ENCODE peak calls at places on chromosomes 2 and 18, in ten cellular contexts. C, I, H, T, J, Z, Q, S, Y and D are unnamed samples.

GRCh38 chr2:120012363-120012762 is 514 bp upstream of the EPB41L5 start:
- DNase-seq in C (no peak), I (no peak), H (no peak), T (no peak), J (no peak), Z (no peak), Q (no peak), S (no peak), Y (no peak), D (no peak)

GRCh38 chr2:109452318-109453305 is 161.2 kb downstream of the SEPTIN10 start:
- DNase-seq in C (no peak), I (no peak), H (no peak), T (no peak), J (no peak), Z (no peak), Q (peak), S (no peak), Y (no peak), D (no peak)

GRCh38 chr2:180202591-180202990 is 195.5 kb upstream of the CWC22 start:
- DNase-seq in C (no peak), I (no peak), H (no peak), T (peak), J (peak), Z (no peak), Q (no peak), S (no peak), Y (peak), D (no peak)

GRCh38 chr2:38184964-38185603 is 109.1 kb upstream of the CYP1B1 start:
- DNase-seq in C (no peak), I (peak), H (no peak), T (peak), J (peak), Z (no peak), Q (no peak), S (no peak), Y (peak), D (no peak)

GRCh38 chr18:5066380-5066977 is 130.6 kb downstream of the AKAIN1 start:
- DNase-seq in C (peak), I (no peak), H (peak), T (no peak), J (no peak), Z (no peak), Q (peak), S (no peak), Y (no peak), D (no peak)

GRCh38 chr18:30280861-30281470 is 761.6 kb downstream of the DSC3 start:
- DNase-seq in C (peak), I (no peak), H (peak), T (peak), J (peak), Z (no peak), Q (peak), S (no peak), Y (peak), D (peak)

GRCh38 chr18:21330122-21330701 is 88.2 kb downstream of the GREB1L start:
- DNase-seq in C (peak), I (no peak), H (peak), T (peak), J (peak), Z (no peak), Q (no peak), S (no peak), Y (peak), D (peak)

GRCh38 chr2:161134547-161135518 is 25.4 kb upstream of the TANK start:
- DNase-seq in C (peak), I (no peak), H (peak), T (peak), J (peak), Z (no peak), Q (no peak), S (no peak), Y (peak), D (peak)

GRCh38 chr2:2773692-2774091 is 442.6 kb upstream of the MYT1L start:
- DNase-seq in C (no peak), I (no peak), H (no peak), T (no peak), J (no peak), Z (no peak), Q (no peak), S (no peak), Y (no peak), D (no peak)

GRCh38 chr18:36903215-36903928 is 74.4 kb downstream of the KIAA1328 start:
- DNase-seq in C (no peak), I (no peak), H (no peak), T (peak), J (peak), Z (no peak), Q (no peak), S (no peak), Y (peak), D (no peak)

GRCh38 chr2:118761791-118762190 is 85.7 kb downstream of the EN1 start:
- DNase-seq in C (no peak), I (no peak), H (no peak), T (no peak), J (no peak), Z (no peak), Q (no peak), S (no peak), Y (no peak), D (no peak)

GRCh38 chr2:120052597-120052996 is 39.7 kb downstream of the EPB41L5 start:
- DNase-seq in C (no peak), I (no peak), H (no peak), T (peak), J (peak), Z (no peak), Q (no peak), S (no peak), Y (no peak), D (no peak)

GRCh38 chr2:138019289-138019688 is 55.0 kb downstream of the HNMT start:
- DNase-seq in C (no peak), I (no peak), H (no peak), T (no peak), J (no peak), Z (no peak), Q (no peak), S (no peak), Y (no peak), D (no peak)

GRCh38 chr2:240326886-240327285 is 108.6 kb upstream of the GPC1 start:
- DNase-seq in C (no peak), I (no peak), H (no peak), T (no peak), J (no peak), Z (no peak), Q (peak), S (no peak), Y (no peak), D (no peak)

GRCh38 chr2:210955591-210955990 is 399.2 kb downstream of the CPS1 start:
- DNase-seq in C (no peak), I (no peak), H (no peak), T (peak), J (peak), Z (no peak), Q (no peak), S (no peak), Y (no peak), D (no peak)

GRCh38 chr18:37254256-37254880 is 311.2 kb downstream of the CELF4 start:
- DNase-seq in C (no peak), I (no peak), H (no peak), T (no peak), J (no peak), Z (no peak), Q (no peak), S (no peak), Y (peak), D (no peak)

GRCh38 chr2:168469281-168469988 is 13.4 kb downstream of the CERS6 start:
- DNase-seq in C (no peak), I (peak), H (no peak), T (no peak), J (no peak), Z (no peak), Q (no peak), S (no peak), Y (no peak), D (no peak)
- H3K4me3 ChIP-seq in C (no peak), I (no peak), H (no peak), T (no peak), J (no peak), Z (no peak), Q (no peak), S (no peak), Y (no peak), D (no peak)

DNA sequence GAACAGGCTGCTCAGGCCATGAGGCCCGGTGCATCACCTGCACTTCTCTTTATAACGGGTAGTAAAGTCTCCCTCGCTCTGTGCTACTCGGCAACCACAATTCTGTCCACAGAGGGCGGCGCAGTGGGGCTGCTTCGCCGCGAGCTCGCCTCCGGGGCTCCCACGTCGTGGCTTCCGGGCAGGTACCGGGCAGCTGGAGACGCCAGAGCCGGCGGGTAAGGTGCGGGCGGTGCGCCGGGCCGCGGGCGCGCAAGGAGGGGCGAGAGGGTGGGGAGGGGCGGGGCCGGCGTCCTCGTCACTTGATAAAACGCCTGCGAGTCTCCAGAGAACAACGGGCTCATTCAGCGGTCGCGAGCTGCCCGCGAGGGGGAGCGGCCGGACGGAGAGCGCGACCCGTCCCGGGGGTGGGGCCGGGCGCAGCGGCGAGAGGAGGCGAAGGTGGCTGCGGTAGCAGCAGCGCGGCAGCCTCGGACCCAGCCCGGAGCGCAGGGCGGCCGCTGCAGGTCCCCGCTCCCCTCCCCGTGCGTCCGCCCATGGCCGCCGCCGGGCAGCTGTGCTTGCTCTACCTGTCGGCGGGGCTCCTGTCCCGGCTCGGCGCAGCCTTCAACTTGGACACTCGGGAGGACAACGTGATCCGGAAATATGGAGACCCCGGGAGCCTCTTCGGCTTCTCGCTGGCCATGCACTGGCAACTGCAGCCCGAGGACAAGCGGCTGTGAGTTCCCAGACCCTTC is at the start of gene ITGA6:
- DNase-seq in C (peak), I (peak), H (peak), T (peak), J (peak), Z (peak), Q (peak), S (peak), Y (peak), D (no peak)
- TF ChIP-seq CTCF in C (no peak), I (no peak), H (peak), T (no peak), J (no peak), Z (no peak), Q (peak), S (peak), Y (no peak), D (peak)

DNA sequence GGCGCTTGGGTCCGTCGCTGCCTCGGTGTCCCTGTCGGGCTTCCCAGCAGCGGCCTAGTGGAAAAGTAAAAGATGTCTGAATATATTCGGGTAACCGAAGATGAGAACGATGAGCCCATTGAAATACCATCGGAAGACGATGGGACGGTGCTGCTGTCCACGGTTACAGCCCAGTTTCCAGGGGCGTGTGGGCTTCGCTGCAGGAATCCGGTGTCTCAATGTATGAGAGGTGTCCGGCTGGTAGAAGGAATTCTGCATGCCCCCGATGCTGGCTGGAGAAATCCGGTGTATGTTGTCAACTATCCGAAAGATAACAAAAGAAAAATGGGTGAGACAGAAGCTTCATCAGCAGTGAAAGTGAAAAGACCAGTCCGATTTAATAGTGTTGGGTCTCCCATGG is 8.0 kb downstream of the HES6 start:
- DNase-seq in C (no peak), I (no peak), H (no peak), T (no peak), J (no peak), Z (no peak), Q (no peak), S (no peak), Y (no peak), D (no peak)
- H3K4me3 ChIP-seq in C (no peak), I (no peak), H (peak), T (peak), J (no peak), Z (no peak), Q (no peak), S (peak), Y (no peak), D (no peak)

DNA sequence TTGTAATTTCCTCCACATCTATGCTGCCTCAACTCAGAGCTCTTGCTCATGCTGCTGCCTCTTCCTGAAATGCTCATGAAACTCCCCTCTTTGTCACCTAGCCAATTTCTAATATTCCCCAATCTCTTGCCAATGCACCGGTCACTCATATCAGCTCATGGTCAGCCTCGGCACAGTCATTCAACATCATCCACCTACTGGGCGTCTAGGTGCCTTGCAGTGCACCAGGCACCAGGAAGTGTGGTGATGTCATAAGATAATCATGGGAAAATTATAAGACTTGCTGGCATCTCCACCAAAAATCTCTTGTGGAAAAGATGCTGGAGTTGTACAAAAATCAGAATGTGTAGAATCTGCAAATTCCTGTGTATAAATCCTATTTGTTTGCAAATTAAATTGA is 52.6 kb upstream of the RAB27B start:
- DNase-seq in C (no peak), I (no peak), H (no peak), T (peak), J (peak), Z (no peak), Q (no peak), S (no peak), Y (peak), D (peak)
- TF ChIP-seq CTCF in C (no peak), I (peak), H (peak), T (peak), J (peak), Z (no peak), Q (peak), S (no peak), Y (peak), D (peak)

GRCh38 chr2:44083054-44083453 is 85.6 kb upstream of the PPM1B start:
- DNase-seq in C (no peak), I (no peak), H (no peak), T (no peak), J (no peak), Z (no peak), Q (peak), S (no peak), Y (no peak), D (no peak)

GRCh38 chr2:44087037-44087713 is 81.5 kb upstream of the PPM1B start:
- DNase-seq in C (peak), I (peak), H (peak), T (peak), J (peak), Z (peak), Q (peak), S (peak), Y (peak), D (peak)

GRCh38 chr2:44087714-44088092 is 81.0 kb upstream of the PPM1B start:
- DNase-seq in C (peak), I (no peak), H (peak), T (no peak), J (no peak), Z (no peak), Q (peak), S (no peak), Y (no peak), D (no peak)

GRCh38 chr2:44084850-44085249 is 83.8 kb upstream of the PPM1B start:
- DNase-seq in C (no peak), I (no peak), H (no peak), T (no peak), J (no peak), Z (no peak), Q (peak), S (no peak), Y (no peak), D (no peak)

DNA sequence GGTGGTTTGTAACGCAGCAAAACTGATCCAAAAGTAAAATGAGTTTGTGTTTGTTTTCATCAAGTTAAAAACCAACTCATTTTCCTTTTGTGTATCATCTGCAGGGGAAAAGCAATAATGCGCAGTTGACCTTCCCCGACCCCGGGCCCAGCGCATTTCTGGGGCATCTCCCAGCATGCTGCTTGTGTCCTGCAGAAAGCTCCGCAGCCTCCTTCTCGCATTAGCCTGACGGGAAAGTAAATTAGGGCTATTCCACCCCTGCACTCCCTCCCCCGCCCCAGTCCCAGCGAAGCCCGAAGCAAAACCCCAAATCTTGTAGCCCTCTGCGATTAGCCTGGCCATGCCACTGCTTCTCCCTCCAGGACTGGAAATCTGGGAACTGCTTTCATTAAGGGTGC is 82.0 kb upstream of the PPM1B start:
- DNase-seq in C (no peak), I (no peak), H (peak), T (no peak), J (no peak), Z (no peak), Q (no peak), S (no peak), Y (no peak), D (no peak)
- H3K4me3 ChIP-seq in C (no peak), I (no peak), H (peak), T (peak), J (no peak), Z (peak), Q (no peak), S (peak), Y (no peak), D (no peak)

DNA sequence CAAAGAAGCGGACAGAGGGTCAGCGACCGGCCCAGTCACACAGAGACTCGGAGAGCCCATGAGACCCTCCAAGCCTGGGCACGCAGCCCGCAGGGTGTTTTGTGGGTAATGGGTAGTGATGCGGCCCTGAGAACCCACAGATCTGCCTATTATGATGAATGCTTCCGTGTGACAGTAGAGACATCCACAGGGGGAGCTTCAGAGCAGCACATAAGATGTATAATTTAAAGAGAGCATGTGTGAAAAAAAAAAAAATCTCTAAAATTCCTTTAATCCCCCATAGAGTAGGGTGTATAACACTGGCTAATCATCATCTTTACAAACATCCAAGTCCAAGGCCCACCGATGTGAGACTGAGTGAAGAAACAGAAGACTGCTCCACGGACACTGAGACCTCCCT is 34.6 kb downstream of the BIN1 start:
- DNase-seq in C (no peak), I (no peak), H (no peak), T (no peak), J (no peak), Z (no peak), Q (no peak), S (no peak), Y (peak), D (no peak)
- TF ChIP-seq CTCF in C (no peak), I (no peak), H (no peak), T (no peak), J (no peak), Z (no peak), Q (peak), S (no peak), Y (no peak), D (no peak)

DNA sequence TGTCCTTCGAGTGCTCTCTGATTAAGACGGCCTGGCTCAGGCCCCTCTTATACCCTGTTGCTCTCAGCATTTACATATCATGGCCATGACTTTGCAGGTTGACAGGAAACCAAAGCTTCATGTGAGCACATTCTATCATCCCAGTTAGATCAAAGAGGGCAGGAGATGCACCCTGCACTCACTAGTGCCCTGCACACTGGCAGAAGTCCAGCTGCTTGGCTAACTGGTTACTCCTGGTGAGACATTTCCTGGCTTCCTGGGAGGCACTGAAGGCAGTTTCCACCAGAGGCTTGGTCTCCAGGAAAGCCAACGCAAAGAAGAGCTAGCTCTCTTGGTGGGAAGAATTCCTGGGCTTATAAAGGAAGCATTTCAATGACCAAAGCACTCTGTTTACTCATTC is 66.3 kb downstream of the LIPG start:
- DNase-seq in C (no peak), I (no peak), H (no peak), T (peak), J (no peak), Z (no peak), Q (peak), S (no peak), Y (peak), D (no peak)
- H3K4me3 ChIP-seq in C (no peak), I (no peak), H (no peak), T (no peak), J (no peak), Z (no peak), Q (no peak), S (no peak), Y (no peak), D (no peak)

DNA sequence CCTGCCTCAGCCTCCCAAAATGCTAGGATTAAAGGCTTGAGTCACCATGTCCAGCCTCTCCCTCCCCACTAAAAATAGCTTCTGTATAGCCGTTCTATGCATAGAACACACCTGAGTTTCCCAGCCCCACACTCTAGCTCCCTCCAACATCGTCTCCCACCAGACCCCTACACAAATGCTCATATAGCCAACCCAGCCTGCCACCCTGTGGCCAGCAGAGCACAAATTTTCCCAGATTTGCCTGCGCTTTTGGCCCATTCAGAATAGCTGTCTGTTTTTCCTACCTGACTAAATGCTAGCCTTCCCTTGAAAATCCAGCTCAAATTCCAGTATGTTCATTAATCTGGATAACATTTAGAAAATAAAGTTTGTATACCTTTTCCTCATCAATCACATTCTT is 22.8 kb downstream of the TRABD2A start:
- DNase-seq in C (no peak), I (no peak), H (peak), T (no peak), J (no peak), Z (no peak), Q (peak), S (no peak), Y (peak), D (no peak)
- TF ChIP-seq CTCF in C (no peak), I (peak), H (peak), T (no peak), J (peak), Z (no peak), Q (peak), S (no peak), Y (peak), D (peak)